ENCODE peak calls at places on chromosomes 2 and 18, in four cellular contexts. M, P, U and I are unnamed samples.

GRCh38 chr18:22309191-22309590 is 108.5 kb downstream of the CTAGE1 start:
- DNase-seq in P (no peak), U (no peak), M (no peak), I (no peak)

GRCh38 chr18:76553715-76554603 is 58.9 kb upstream of the ZNF516 start:
- DNase-seq in U (no peak), M (no peak), P (no peak), I (no peak)

GRCh38 chr2:76268928-76269327 is 558.2 kb upstream of the GCFC2 start:
- DNase-seq in P (no peak), M (no peak), U (no peak), I (peak; percentile 28)

GRCh38 chr2:71756280-71756906 is 303.0 kb downstream of the DYSF start:
- DNase-seq in U (no peak), P (no peak), M (no peak), I (no peak)

GRCh38 chr2:8573234-8573941 is 108.5 kb upstream of the ID2 start:
- DNase-seq in U (no peak), M (no peak), P (no peak), I (no peak)

GRCh38 chr2:188443207-188443606 is 151.5 kb downstream of the GULP1 start:
- DNase-seq in P (no peak), U (no peak), M (no peak), I (no peak)

GRCh38 chr2:200092235-200092634 is 136.9 kb downstream of the MAIP1 start:
- DNase-seq in U (no peak), M (no peak), P (no peak), I (no peak)

GRCh38 chr2:52414596-52414995 is 1353.0 kb upstream of the CHAC2 start:
- DNase-seq in M (no peak), P (no peak), U (no peak), I (no peak)